ENCODE peak calls at places on chromosome 13, in seven cellular contexts. E is effector CD4-positive, alpha-beta T cell; V is esophagus squamous epithelium; U is H7; Q is activated CD4-positive, alpha-beta T cell treated with anti-CD3 and anti-CD28 coated beads for 24 hours; B is CD8-positive, alpha-beta T cell; X is MG63. F is an unnamed sample.

GRCh38 chr13:111175948-111176347 is 60.8 kb downstream of the ARHGEF7 start:
- DNase-seq in E (no peak), V (no peak), U (peak), Q (no peak), B (no peak), X (no peak), F (no peak)

GRCh38 chr13:80211573-80211972 is 129.4 kb downstream of the SPRY2 start:
- DNase-seq in E (no peak), V (no peak), U (no peak), Q (no peak), B (no peak), X (no peak), F (no peak)

GRCh38 chr13:29849071-29849541 is 1.3 kb downstream of the UBL3 start:
- DNase-seq in E (no peak), V (no peak), U (peak), Q (no peak), B (no peak), X (no peak), F (no peak)

GRCh38 chr13:37476874-37477273 is 121.7 kb downstream of the POSTN start:
- DNase-seq in E (no peak), V (no peak), U (no peak), Q (no peak), B (no peak), X (peak), F (no peak)

GRCh38 chr13:26342898-26343297 is 89.0 kb downstream of the CDK8 start:
- DNase-seq in E (no peak), V (no peak), U (no peak), Q (no peak), B (no peak), X (no peak), F (no peak)

GRCh38 chr13:99067160-99067985 is 89.5 kb upstream of the DOCK9 start:
- DNase-seq in E (no peak), V (no peak), U (no peak), Q (no peak), B (no peak), X (peak), F (no peak)

GRCh38 chr13:29940715-29941114 is 90.3 kb upstream of the UBL3 start:
- DNase-seq in E (no peak), V (no peak), U (no peak), Q (no peak), B (no peak), X (no peak), F (no peak)

GRCh38 chr13:74253161-74253560 is 119.0 kb upstream of the KLF12 start:
- DNase-seq in E (no peak), V (no peak), U (no peak), Q (no peak), B (no peak), X (no peak), F (no peak)

GRCh38 chr13:102040812-102041211 is 361.0 kb downstream of the FGF14 start:
- DNase-seq in E (no peak), V (no peak), U (no peak), Q (no peak), B (no peak), X (no peak), F (no peak)

GRCh38 chr13:98582947-98583346 is 6.0 kb upstream of the STK24 start:
- DNase-seq in E (no peak), V (no peak), U (no peak), Q (no peak), B (no peak), X (no peak), F (no peak)

GRCh38 chr13:38763446-38764381 is 76.8 kb downstream of the FREM2 start:
- DNase-seq in E (no peak), V (no peak), U (peak), Q (no peak), B (no peak), X (no peak), F (no peak)

GRCh38 chr13:66795636-66796035 is 434.5 kb downstream of the PCDH9 start:
- DNase-seq in E (no peak), V (no peak), U (no peak), Q (no peak), B (no peak), X (no peak), F (no peak)

GRCh38 chr13:62320129-62320724 is 904.6 kb upstream of the PCDH20 start:
- DNase-seq in E (no peak), V (no peak), U (peak), Q (no peak), B (no peak), X (no peak), F (no peak)

GRCh38 chr13:48066310-48066989 is 28.5 kb downstream of the MED4 start:
- DNase-seq in E (no peak), V (no peak), U (no peak), Q (no peak), B (peak), X (no peak), F (no peak)